ENCODE peak calls at places on chromosomes 4 and X, in six cellular contexts. B, U, F, D, O and W are unnamed samples.

GRCh38 chr4:165634766-165635165 is 238.3 kb upstream of the TLL1 start:
- DNase-seq in B (no peak), F (no peak), O (no peak), U (no peak), D (no peak), W (no peak)

GRCh38 chrX:130105226-130105625 is 5.1 kb downstream of the ELF4 start:
- DNase-seq in D (no peak), F (no peak), U (no peak), B (no peak), O (no peak), W (no peak)

GRCh38 chrX:6678313-6678712 is 143.4 kb upstream of the VCX3A start:
- DNase-seq in O (peak; percentile 19), U (no peak), F (no peak), D (no peak), B (no peak), W (no peak)

GRCh38 chrX:87572911-87573310 is 55.3 kb downstream of the KLHL4 start:
- DNase-seq in B (no peak), U (no peak), D (no peak), F (no peak), O (no peak), W (no peak)

GRCh38 chrX:4243759-4244158 is 530.3 kb upstream of the PRKX start:
- DNase-seq in U (no peak), F (no peak), D (no peak), O (no peak), B (no peak), W (no peak)

GRCh38 chrX:40173662-40174593 is 76.2 kb upstream of the BCOR start:
- DNase-seq in D (peak; percentile 80), U (no peak), O (peak; percentile 63), F (peak; percentile 38), B (no peak), W (no peak)

GRCh38 chr4:113433536-113434246 is 327.8 kb downstream of the CAMK2D start:
- DNase-seq in O (no peak), F (no peak), B (no peak), U (no peak), D (no peak), W (no peak)

GRCh38 chr4:37430718-37431416 is 186.3 kb downstream of the NWD2 start:
- DNase-seq in B (no peak), O (no peak), U (no peak), F (peak; percentile 22), D (no peak), W (no peak)

GRCh38 chr4:77801260-77801608 is 17.9 kb downstream of the CNOT6L start:
- DNase-seq in U (no peak), B (no peak), O (no peak), F (no peak), D (no peak), W (no peak)

GRCh38 chr4:99855677-99856076 is 38.5 kb downstream of the LAMTOR3 start:
- DNase-seq in O (no peak), D (no peak), U (no peak), B (no peak), F (no peak), W (no peak)

GRCh38 chrX:104172788-104173187 is 6.5 kb downstream of the FAM199X start:
- DNase-seq in U (no peak), D (no peak), O (no peak), F (no peak), B (no peak), W (no peak)

GRCh38 chr4:135065366-135065765 is 863.8 kb upstream of the PABPC4L start:
- DNase-seq in D (no peak), O (no peak), U (no peak), B (no peak), F (no peak), W (no peak)

GRCh38 chrX:132631579-132632232 is 142.9 kb upstream of the MBNL3 start:
- DNase-seq in O (no peak), D (no peak), B (peak; percentile 40), F (no peak), U (no peak), W (no peak)

GRCh38 chr4:8910100-8910821 is 38.6 kb upstream of the HMX1 start:
- DNase-seq in U (peak; percentile 45), F (peak; percentile 3), D (peak; percentile 55), B (no peak), O (no peak), W (no peak)

GRCh38 chr4:125198916-125199315 is 115.8 kb upstream of the FAT4 start:
- DNase-seq in F (no peak), U (no peak), O (no peak), B (peak; percentile 37), D (no peak), W (no peak)

GRCh38 chr4:88953400-88953799 is 103.6 kb downstream of the FAM13A start:
- DNase-seq in U (no peak), D (no peak), F (no peak), O (no peak), B (no peak), W (no peak)

GRCh38 chrX:115259238-115259875 is 25.5 kb upstream of the LRCH2 start:
- DNase-seq in D (no peak), O (no peak), B (no peak), U (no peak), F (no peak), W (no peak)

GRCh38 chr4:166165829-166166420 is 292.9 kb downstream of the TLL1 start:
- DNase-seq in U (no peak), O (peak; percentile 26), F (no peak), B (peak; percentile 68), D (no peak), W (no peak)

GRCh38 chrX:20680998-20681397 is 414.3 kb upstream of the RPS6KA3 start:
- DNase-seq in U (no peak), F (no peak), B (no peak), D (no peak), O (no peak), W (peak; percentile 22)
- TF ChIP-seq CTCF in U (no peak), F (no peak), B (no peak), D (no peak), O (no peak), W (no peak)

GRCh38 chrX:50448565-50448964 is 22.1 kb downstream of the DGKK start:
- DNase-seq in U (no peak), F (peak; percentile 35), B (peak; percentile 1), O (no peak), D (no peak), W (no peak)
- TF ChIP-seq POLR2A in U (no peak), F (no peak), B (no peak), O (no peak), D (no peak), W (no peak)

GRCh38 chrX:41258871-41259270 is 75.1 kb upstream of the DDX3X start:
- DNase-seq in B (no peak), U (no peak), F (no peak), O (no peak), D (no peak), W (no peak)

GRCh38 chrX:41259516-41259915 is 74.4 kb upstream of the DDX3X start:
- DNase-seq in U (no peak), O (peak; percentile 71), B (peak; percentile 28), D (no peak), F (no peak), W (no peak)

DNA sequence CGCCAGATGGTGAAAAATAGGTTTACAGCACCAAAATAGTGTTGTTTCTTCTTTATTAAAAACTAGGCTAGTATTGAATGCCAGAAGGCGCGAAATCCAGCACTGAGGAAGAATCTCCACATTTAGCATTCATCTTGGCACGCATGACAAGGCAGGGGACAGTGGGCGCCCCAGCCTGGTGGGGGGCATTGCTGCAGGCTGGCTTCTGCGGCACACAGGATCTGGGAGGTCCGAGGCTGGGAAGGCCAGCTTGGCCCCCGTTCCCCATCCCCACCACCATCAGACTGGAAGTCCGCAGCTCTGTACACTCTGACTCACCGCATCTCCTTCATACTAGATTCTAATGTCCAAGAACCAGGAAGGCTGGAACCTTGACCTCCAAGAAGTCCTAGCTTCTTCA is 75.7 kb upstream of the DDX3X start:
- DNase-seq in D (no peak), U (no peak), O (no peak), B (no peak), F (no peak), W (no peak)
- H3K4me3 ChIP-seq in D (no peak overlapping the region), U (no peak overlapping the region), O (no peak overlapping the region), B (no peak overlapping the region), F (no peak overlapping the region), W (no peak overlapping the region)

GRCh38 chrX:112768563-112768962 is 72.1 kb downstream of the AMOT start:
- DNase-seq in U (no peak), F (no peak), B (no peak), O (no peak), D (no peak), W (no peak)

GRCh38 chrX:112769034-112769433 is 71.6 kb downstream of the AMOT start:
- DNase-seq in B (peak; percentile 43), D (no peak), U (no peak), O (no peak), F (no peak), W (no peak)

GRCh38 chrX:112779139-112779538 is 61.5 kb downstream of the AMOT start:
- DNase-seq in F (no peak), U (no peak), O (no peak), B (no peak), D (no peak), W (no peak)

DNA sequence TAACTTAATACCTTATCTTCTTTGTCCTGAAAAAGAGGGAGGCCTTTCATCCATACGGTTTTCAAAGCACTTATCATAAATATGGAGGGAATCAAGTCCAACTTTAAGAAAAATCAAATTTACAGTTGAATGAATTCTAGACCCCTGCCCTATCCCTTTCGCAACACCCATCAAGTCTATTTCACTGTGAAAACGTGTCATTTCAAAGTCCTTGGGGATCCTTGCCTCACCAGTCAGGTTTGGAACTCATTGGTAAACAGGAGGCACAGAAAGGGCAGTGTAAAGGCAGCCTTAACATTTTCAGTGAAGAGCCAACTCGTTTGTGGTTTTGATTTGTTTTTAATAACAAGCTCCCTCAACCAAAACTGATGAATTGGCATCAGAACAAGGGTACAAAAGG is 66.5 kb downstream of the AMOT start:
- DNase-seq in D (no peak), B (no peak), O (no peak), U (no peak), F (no peak), W (no peak)
- TF ChIP-seq CTCF in D (no peak), B (no peak), O (no peak), U (no peak), F (no peak), W (no peak)

GRCh38 chr4:25157071-25157470 is 3.2 kb downstream of the SEPSECS start:
- DNase-seq in U (no peak), B (no peak), O (no peak), D (no peak), F (no peak), W (no peak)

GRCh38 chr4:25159837-25160713 is at the start of gene SEPSECS:
- DNase-seq in U (peak; percentile 98), D (peak; percentile 98), O (peak; percentile 99), B (peak; percentile 95), F (peak; percentile 99), W (peak; percentile 98)

GRCh38 chr4:25158817-25159216 is 1.4 kb downstream of the SEPSECS start:
- DNase-seq in U (no peak), F (no peak), B (no peak), O (no peak), D (no peak), W (no peak)

GRCh38 chr4:25155957-25156356 is 4.3 kb downstream of the SEPSECS start:
- DNase-seq in U (no peak), O (no peak), B (no peak), D (no peak), F (no peak), W (no peak)

GRCh38 chr4:25154594-25155265 is 5.5 kb downstream of the SEPSECS start:
- DNase-seq in O (peak; percentile 53), U (no peak), D (no peak), B (no peak), F (peak; percentile 34), W (no peak)
- TF ChIP-seq POLR2A in O (peak; percentile 17), U (no peak), D (no peak), B (no peak), F (no peak), W (no peak)